ENCODE peak calls at places on chromosomes 13 and 19, in five cellular contexts. U is fibroblast of lung, D is pancreas, E is IMR-90, X is OCI-LY7. M is an unnamed sample.

GRCh38 chr13:105329359-105329758 is 1206.1 kb downstream of the EFNB2 start:
- DNase-seq in U (peak), D (no peak), E (no peak), X (no peak), M (no peak)

GRCh38 chr13:30110301-30111070 is 196.9 kb downstream of the KATNAL1 start:
- DNase-seq in U (no peak), D (no peak), E (no peak), X (no peak), M (no peak)

GRCh38 chr13:42968906-42969305 is 23.1 kb downstream of the EPSTI1 start:
- DNase-seq in U (no peak), D (no peak), E (no peak), X (no peak), M (no peak)

GRCh38 chr19:39030854-39031367 is 1.4 kb downstream of the FBXO27 start:
- DNase-seq in U (no peak), D (no peak), E (no peak), X (no peak), M (no peak)

GRCh38 chr19:50315773-50316448 is 13.3 kb downstream of the KCNC3 start:
- DNase-seq in U (no peak), D (no peak), E (no peak), X (no peak), M (no peak)

GRCh38 chr13:112376050-112376681 is at the start of gene SPACA7:
- DNase-seq in U (no peak), D (no peak), E (no peak), X (no peak), M (no peak)

GRCh38 chr13:103471896-103472295 is 405.7 kb upstream of the SLC10A2 start:
- DNase-seq in U (no peak), D (no peak), E (no peak), X (no peak), M (no peak)

GRCh38 chr19:49855676-49856573 is 5.0 kb downstream of the PTOV1 start:
- DNase-seq in U (no peak), D (no peak), E (no peak), X (no peak), M (no peak)

GRCh38 chr13:48852911-48853310 is 122.8 kb upstream of the FNDC3A start:
- DNase-seq in U (no peak), D (no peak), E (no peak), X (no peak), M (no peak)

GRCh38 chr19:17794731-17795494 is at the start of gene B3GNT3:
- DNase-seq in U (no peak), D (peak), E (no peak), X (no peak), M (no peak)

GRCh38 chr19:43705729-43706128 is 10.1 kb upstream of the IRGC start:
- DNase-seq in U (no peak), D (no peak), E (no peak), X (no peak), M (no peak)

GRCh38 chr13:114266241-114266640 is 15.2 kb upstream of the UPF3A start:
- DNase-seq in U (no peak), D (no peak), E (no peak), X (no peak), M (no peak)

GRCh38 chr19:38830039-38830733 is 1.4 kb downstream of the ECH1 start:
- DNase-seq in U (peak), D (no peak), E (peak), X (no peak), M (no peak)

GRCh38 chr13:22278336-22278929 is 607.6 kb downstream of the FGF9 start:
- DNase-seq in U (no peak), D (peak), E (peak), X (peak), M (peak)

GRCh38 chr19:43804443-43804842 is 2.2 kb upstream of the LYPD5 start:
- DNase-seq in U (no peak), D (no peak), E (no peak), X (no peak), M (no peak)

GRCh38 chr19:40035996-40036395 is 20.0 kb downstream of the ZNF780B start:
- DNase-seq in U (peak), D (no peak), E (peak), X (no peak), M (no peak)

GRCh38 chr13:113814435-113814821 is 49.4 kb downstream of the GAS6 start:
- DNase-seq in U (peak), D (no peak), E (peak), X (no peak), M (no peak)

GRCh38 chr19:44803442-44804428 is 5.2 kb upstream of the BCAM start:
- DNase-seq in U (no peak), D (no peak), E (no peak), X (no peak), M (no peak)

GRCh38 chr19:36577271-36577996 is 4.3 kb upstream of the ZNF529 start:
- DNase-seq in U (peak), D (no peak), E (no peak), X (no peak), M (no peak)

GRCh38 chr19:54439174-54439851 is 9.7 kb upstream of the LENG8 start:
- DNase-seq in U (peak), D (peak), E (no peak), X (peak), M (no peak)

GRCh38 chr19:2150794-2151338 is 500 bp downstream of the AP3D1 start:
- DNase-seq in U (no peak), D (no peak), E (no peak), X (peak), M (no peak)

GRCh38 chr13:78598933-78599332 is 4.4 kb downstream of the POU4F1 start:
- DNase-seq in U (no peak), D (no peak), E (no peak), X (no peak), M (no peak)

GRCh38 chr19:48413879-48414623 is 20.6 kb downstream of the GRIN2D start:
- DNase-seq in U (peak), D (no peak), E (peak), X (no peak), M (no peak)

GRCh38 chr13:36163303-36163702 is 32.1 kb upstream of the DCLK1 start:
- DNase-seq in U (peak), D (no peak), E (no peak), X (no peak), M (no peak)

GRCh38 chr19:51572415-51572814 is 1.3 kb downstream of the ZNF175 start:
- DNase-seq in U (no peak), D (no peak), E (peak), X (no peak), M (no peak)

GRCh38 chr13:19737844-19738557 is 44.7 kb downstream of the PSPC1 start:
- DNase-seq in U (peak), D (no peak), E (peak), X (no peak), M (no peak)

GRCh38 chr19:3034194-3034844 is 5.2 kb upstream of the TLE2 start:
- DNase-seq in U (peak), D (no peak), E (peak), X (no peak), M (no peak)

GRCh38 chr19:48741222-48741999 is 1.0 kb upstream of the RASIP1 start:
- DNase-seq in U (no peak), D (peak), E (no peak), X (peak), M (no peak)

GRCh38 chr19:48400018-48400742 is 6.7 kb downstream of the GRIN2D start:
- DNase-seq in U (peak), D (no peak), E (peak), X (no peak), M (no peak)

GRCh38 chr13:44853641-44854040 is 135.6 kb downstream of the NUFIP1 start:
- DNase-seq in U (no peak), D (peak), E (no peak), X (no peak), M (no peak)

GRCh38 chr19:47231215-47232054 is 436 bp upstream of the BBC3 start:
- DNase-seq in U (peak), D (peak), E (peak), X (peak), M (peak)

GRCh38 chr13:64505511-64505910 is 2724.6 kb downstream of the PCDH9 start:
- DNase-seq in U (peak), D (no peak), E (peak), X (no peak), M (no peak)

GRCh38 chr13:62130016-62130970 is 714.6 kb upstream of the PCDH20 start:
- DNase-seq in U (no peak), D (no peak), E (no peak), X (no peak), M (no peak)

GRCh38 chr13:46121033-46121432 is 16.2 kb upstream of the CPB2 start:
- DNase-seq in U (no peak), D (no peak), E (no peak), X (no peak), M (no peak)

GRCh38 chr19:33299061-33299665 is 3.2 kb downstream of the CEBPA start:
- DNase-seq in U (no peak), D (no peak), E (no peak), X (no peak), M (no peak)

GRCh38 chr19:39631178-39631577 is 24.5 kb upstream of the LGALS16 start:
- DNase-seq in U (no peak), D (no peak), E (no peak), X (no peak), M (no peak)

GRCh38 chr19:33394723-33395560 is 21.4 kb downstream of the CEBPG start:
- DNase-seq in U (no peak), D (no peak), E (no peak), X (no peak), M (no peak)

GRCh38 chr19:39474139-39474620 is 6.5 kb upstream of the TIMM50 start:
- DNase-seq in U (peak), D (peak), E (peak), X (peak), M (peak)

GRCh38 chr19:48656840-48657474 is 11.0 kb upstream of the CA11 start:
- DNase-seq in U (peak), D (no peak), E (peak), X (no peak), M (no peak)

DNA sequence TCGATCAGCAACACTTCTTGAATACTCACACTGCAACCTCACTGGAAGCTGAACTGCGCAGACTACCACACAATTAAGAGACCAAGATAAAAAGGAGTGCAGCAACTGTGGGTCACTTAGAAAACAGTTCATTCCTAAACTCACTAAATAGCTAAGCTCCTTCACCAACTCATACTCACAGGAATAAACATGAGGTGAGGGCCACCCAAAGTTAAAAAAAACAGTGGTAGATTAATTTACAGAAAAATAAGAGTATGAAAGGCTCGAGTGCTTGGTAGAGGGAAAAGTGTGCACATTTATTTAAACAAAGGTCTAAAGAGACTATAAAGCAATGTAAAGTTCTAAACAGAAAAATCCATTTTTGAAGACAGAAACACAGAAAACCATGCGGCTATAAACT is 7.6 kb downstream of the ANKRD10 start:
- DNase-seq in U (no peak), D (no peak), E (no peak), X (no peak), M (no peak)
- H3K27ac ChIP-seq in U (no peak), D (peak), E (no peak), X (no peak), M (no peak)

GRCh38 chr19:11191934-11192333 is 5.4 kb downstream of the KANK2 start:
- DNase-seq in U (no peak), D (no peak), E (no peak), X (peak), M (no peak)
- H3K27ac ChIP-seq in U (peak), D (no peak), E (no peak), X (peak), M (no peak)

GRCh38 chr19:30307191-30307974 is 64.8 kb upstream of the ZNF536 start:
- DNase-seq in U (no peak), D (no peak), E (no peak), X (no peak), M (no peak)

GRCh38 chr19:30302076-30302475 is 70.1 kb upstream of the ZNF536 start:
- DNase-seq in U (no peak), D (no peak), E (no peak), X (no peak), M (no peak)

GRCh38 chr19:30304540-30304939 is 67.6 kb upstream of the ZNF536 start:
- DNase-seq in U (no peak), D (no peak), E (no peak), X (no peak), M (no peak)

GRCh38 chr19:30303131-30303654 is 69.0 kb upstream of the ZNF536 start:
- DNase-seq in U (no peak), D (no peak), E (no peak), X (no peak), M (no peak)

DNA sequence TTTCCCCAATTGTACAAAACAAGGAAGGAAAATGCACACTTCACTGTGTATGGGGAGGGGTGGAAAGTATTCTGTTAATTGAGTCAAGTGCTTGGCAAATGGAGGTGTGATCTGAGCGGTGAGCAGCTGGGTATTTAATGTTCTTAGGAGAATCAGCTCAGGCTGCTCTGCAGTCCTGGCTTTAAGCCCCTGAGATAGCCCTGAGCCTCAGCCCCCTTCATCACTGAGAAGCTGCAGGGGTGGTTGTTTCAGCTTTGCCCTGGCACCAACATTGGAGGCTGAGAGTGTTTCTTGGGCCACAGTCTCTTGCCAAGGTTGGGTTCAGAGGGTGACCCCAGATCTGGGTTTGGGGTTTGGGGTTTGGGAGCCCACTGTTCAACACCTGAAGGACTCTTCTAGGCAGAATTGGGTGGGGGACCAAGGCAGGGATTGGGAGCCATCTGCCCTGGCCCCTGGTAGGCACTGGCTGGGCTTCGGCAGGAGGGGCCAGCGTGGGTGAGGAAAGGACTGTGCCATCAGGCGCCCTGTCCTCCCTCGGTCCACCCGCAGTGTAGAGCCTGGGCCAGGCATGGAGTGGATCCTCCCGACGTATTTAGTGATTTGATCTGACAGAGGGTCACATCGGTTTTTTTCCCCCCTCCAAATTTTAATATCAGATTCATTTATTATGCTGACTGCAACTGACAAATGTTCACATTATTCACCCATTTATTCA is 66.7 kb upstream of the ZNF536 start:
- DNase-seq in U (no peak), D (no peak), E (no peak), X (no peak), M (no peak)
- H3K27ac ChIP-seq in U (no peak), D (no peak), E (no peak), X (no peak), M (no peak)

DNA sequence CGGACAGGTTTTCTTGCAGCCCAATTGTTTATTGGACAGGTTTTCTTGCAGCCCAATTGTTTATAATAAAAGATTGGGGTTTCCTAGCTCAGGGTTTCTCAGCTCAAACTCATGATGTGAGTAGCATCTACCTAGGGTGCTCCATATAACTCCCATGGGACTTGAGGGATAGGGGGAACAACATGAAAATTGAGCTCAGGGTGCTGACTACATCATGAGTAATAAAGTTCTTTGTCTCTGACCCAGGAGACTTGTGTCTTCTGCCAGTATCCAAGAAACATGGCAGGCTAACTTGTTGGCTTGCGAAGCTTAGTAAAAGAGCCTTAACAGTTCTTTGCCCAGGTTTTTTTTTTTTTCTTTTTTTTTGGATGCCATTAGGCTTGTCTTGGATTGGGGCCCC is 59.2 kb upstream of the MYCBP2 start:
- DNase-seq in U (peak), D (no peak), E (no peak), X (no peak), M (no peak)
- H3K27ac ChIP-seq in U (no peak), D (no peak), E (no peak), X (no peak), M (no peak)

DNA sequence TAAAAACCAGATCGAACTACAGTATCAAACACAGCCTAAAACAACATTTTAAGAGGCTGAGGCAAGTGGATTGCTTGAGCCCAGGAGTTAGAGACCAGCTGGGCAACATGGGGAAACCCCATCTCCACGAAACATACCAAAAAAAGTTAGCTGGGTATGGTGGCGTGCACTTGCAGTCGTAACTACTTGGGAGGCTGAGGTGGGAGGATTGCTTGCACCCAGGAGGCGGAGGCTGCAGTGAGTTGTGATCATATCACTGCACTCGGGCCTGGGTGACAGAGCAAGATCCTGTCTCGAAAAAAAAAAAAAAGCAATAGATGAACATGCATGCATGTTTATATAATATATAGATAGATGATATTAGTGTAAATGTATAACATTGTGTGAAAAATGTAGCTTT is 5.2 kb upstream of the MRPS31 start:
- DNase-seq in U (no peak), D (no peak), E (no peak), X (no peak), M (no peak)
- H3K27ac ChIP-seq in U (no peak), D (no peak), E (no peak), X (peak), M (peak)

GRCh38 chr13:23608138-23608537 is 37.9 kb downstream of the TNFRSF19 start:
- DNase-seq in U (no peak), D (no peak), E (no peak), X (no peak), M (no peak)
- H3K27ac ChIP-seq in U (peak), D (no peak), E (peak), X (no peak), M (no peak)

GRCh38 chr13:80389073-80390038 is 48.4 kb upstream of the SPRY2 start:
- DNase-seq in U (no peak), D (no peak), E (no peak), X (no peak), M (no peak)
- H3K27ac ChIP-seq in U (no peak), D (no peak), E (no peak), X (no peak), M (no peak)

DNA sequence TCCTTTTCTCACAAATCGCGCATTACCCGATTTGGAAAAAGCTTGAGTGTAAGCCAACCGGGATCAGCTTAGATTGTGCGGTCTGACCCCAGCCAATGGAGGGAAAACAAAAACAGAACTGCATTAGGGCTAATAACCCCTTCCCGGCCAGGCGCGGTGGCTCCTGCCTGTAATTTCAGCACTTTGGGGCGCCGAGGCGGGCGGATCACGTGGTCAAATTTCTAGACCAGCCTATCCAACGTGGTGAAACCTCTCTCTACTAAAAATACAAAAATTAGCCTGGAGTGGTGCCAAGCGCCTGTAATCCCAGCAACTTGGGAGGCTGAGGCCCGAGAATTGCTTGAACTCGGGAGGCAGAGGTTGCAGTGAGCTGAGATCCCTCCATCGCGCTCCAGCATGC is 896 bp downstream of the ZNF90 start:
- DNase-seq in U (peak), D (peak), E (peak), X (no peak), M (no peak)
- H3K27ac ChIP-seq in U (peak), D (no peak), E (no peak), X (peak), M (no peak)

GRCh38 chr13:50842711-50843255 is 709 bp downstream of the DLEU7 start:
- DNase-seq in U (no peak), D (no peak), E (no peak), X (no peak), M (no peak)

GRCh38 chr13:50845211-50845610 is 1.7 kb upstream of the DLEU7 start:
- DNase-seq in U (peak), D (no peak), E (no peak), X (no peak), M (no peak)

GRCh38 chr13:50843256-50844043 is at the start of gene DLEU7:
- DNase-seq in U (peak), D (no peak), E (no peak), X (no peak), M (no peak)

GRCh38 chr13:50842246-50842645 is 1.2 kb downstream of the DLEU7 start:
- DNase-seq in U (no peak), D (no peak), E (no peak), X (no peak), M (no peak)

DNA sequence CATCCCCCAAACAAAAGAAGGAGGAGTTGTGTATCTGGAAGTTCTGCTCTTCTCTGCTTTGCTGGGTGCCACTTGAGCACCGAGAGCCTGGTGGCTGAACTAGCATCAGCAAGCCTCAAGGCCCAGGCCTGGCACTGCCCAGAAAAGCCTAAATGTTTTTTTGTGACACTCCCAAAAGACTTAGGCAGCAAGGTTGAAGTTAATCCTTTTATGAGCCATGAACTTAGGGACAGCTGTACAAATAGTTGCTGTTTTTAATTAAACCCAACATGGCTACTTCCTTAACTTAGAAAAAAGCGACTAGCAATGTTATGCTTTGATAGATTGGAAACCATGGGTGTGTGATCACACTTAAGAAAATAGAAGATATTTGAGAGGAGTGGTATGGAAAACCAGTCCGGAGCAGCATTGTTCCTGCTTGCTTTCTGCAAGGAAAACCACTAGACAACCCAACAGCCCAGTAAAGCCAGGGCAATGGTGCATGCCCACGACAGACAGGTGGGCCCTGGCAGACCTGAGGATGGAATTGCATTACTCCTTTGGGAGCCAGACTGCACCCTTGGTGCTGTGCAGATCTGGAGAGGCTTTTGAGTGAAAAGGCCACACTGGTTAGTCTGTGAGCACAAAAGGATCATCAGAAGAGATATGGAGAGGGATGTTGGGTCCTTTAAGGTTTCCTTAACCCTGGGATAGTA is 836 bp upstream of the DLEU7 start:
- DNase-seq in U (no peak), D (no peak), E (no peak), X (no peak), M (no peak)
- H3K27ac ChIP-seq in U (no peak), D (no peak), E (no peak), X (no peak), M (no peak)